ENCODE peak calls at places on chromosomes 6 and 20, in nine cellular contexts. One of them, this sample, is unnamed.
A peak's percentile ranks its signal among the peaks of the same experiment; 100 is the strongest.

GRCh38 chr6:33427585-33428218 is 7.8 kb downstream of the SYNGAP1 start:
- DNase-seq in HFF-Myc: no peak
- DNase-seq in CD8-positive, alpha-beta T cell: peak; percentile 70
- DNase-seq in mammary epithelial cell: no peak
- DNase-seq in neuronal stem cell: no peak
- DNase-seq in mucosa of descending colon: peak; percentile 69
- DNase-seq in osteoblast: peak; percentile 98
- DNase-seq in GM12865: peak; percentile 41
- DNase-seq in sigmoid colon: peak; percentile 85
- DNase-seq in this sample: no peak

GRCh38 chr6:109998159-109998785 is 20.2 kb downstream of the GPR6 start:
- DNase-seq in HFF-Myc: no peak
- DNase-seq in CD8-positive, alpha-beta T cell: no peak
- DNase-seq in mammary epithelial cell: no peak
- DNase-seq in neuronal stem cell: no peak
- DNase-seq in mucosa of descending colon: no peak
- DNase-seq in osteoblast: no peak
- DNase-seq in GM12865: no peak
- DNase-seq in sigmoid colon: no peak
- DNase-seq in this sample: no peak

GRCh38 chr6:33992191-33992590 is 153.7 kb downstream of the GRM4 start:
- DNase-seq in HFF-Myc: no peak
- DNase-seq in CD8-positive, alpha-beta T cell: no peak
- DNase-seq in mammary epithelial cell: no peak
- DNase-seq in neuronal stem cell: no peak
- DNase-seq in mucosa of descending colon: no peak
- DNase-seq in osteoblast: no peak
- DNase-seq in GM12865: no peak
- DNase-seq in sigmoid colon: no peak
- DNase-seq in this sample: no peak

GRCh38 chr20:6265204-6265904 is 142.5 kb upstream of the FERMT1 start:
- DNase-seq in HFF-Myc: peak; percentile 36
- DNase-seq in CD8-positive, alpha-beta T cell: no peak
- DNase-seq in mammary epithelial cell: peak; percentile 41
- DNase-seq in neuronal stem cell: no peak
- DNase-seq in mucosa of descending colon: peak; percentile 4
- DNase-seq in osteoblast: peak; percentile 91
- DNase-seq in GM12865: peak; percentile 29
- DNase-seq in sigmoid colon: no peak
- DNase-seq in this sample: peak; percentile 4

GRCh38 chr20:33681728-33682353 is 4.3 kb downstream of the E2F1 start:
- DNase-seq in HFF-Myc: no peak
- DNase-seq in CD8-positive, alpha-beta T cell: no peak
- DNase-seq in mammary epithelial cell: no peak
- DNase-seq in neuronal stem cell: no peak
- DNase-seq in mucosa of descending colon: no peak
- DNase-seq in osteoblast: no peak
- DNase-seq in GM12865: no peak
- DNase-seq in sigmoid colon: no peak
- DNase-seq in this sample: no peak

GRCh38 chr6:139380611-139381010 is 6.2 kb upstream of the CITED2 start:
- DNase-seq in HFF-Myc: no peak
- DNase-seq in CD8-positive, alpha-beta T cell: no peak
- DNase-seq in mammary epithelial cell: no peak
- DNase-seq in neuronal stem cell: no peak
- DNase-seq in mucosa of descending colon: no peak
- DNase-seq in osteoblast: no peak
- DNase-seq in GM12865: no peak
- DNase-seq in sigmoid colon: no peak
- DNase-seq in this sample: no peak

GRCh38 chr6:27237089-27237723 is 10.3 kb upstream of the PRSS16 start:
- DNase-seq in HFF-Myc: peak; percentile 66
- DNase-seq in CD8-positive, alpha-beta T cell: no peak
- DNase-seq in mammary epithelial cell: peak; percentile 71
- DNase-seq in neuronal stem cell: no peak
- DNase-seq in mucosa of descending colon: no peak
- DNase-seq in osteoblast: peak; percentile 80
- DNase-seq in GM12865: peak; percentile 81
- DNase-seq in sigmoid colon: no peak
- DNase-seq in this sample: peak; percentile 26

GRCh38 chr6:37972994-37973757 is 153.6 kb downstream of the ZFAND3 start:
- DNase-seq in HFF-Myc: no peak
- DNase-seq in CD8-positive, alpha-beta T cell: no peak
- DNase-seq in mammary epithelial cell: no peak
- DNase-seq in neuronal stem cell: no peak
- DNase-seq in mucosa of descending colon: no peak
- DNase-seq in osteoblast: no peak
- DNase-seq in GM12865: no peak
- DNase-seq in sigmoid colon: no peak
- DNase-seq in this sample: no peak

GRCh38 chr20:62969939-62970306 is 17.4 kb downstream of the SLC17A9 start:
- DNase-seq in HFF-Myc: no peak
- DNase-seq in CD8-positive, alpha-beta T cell: no peak
- DNase-seq in mammary epithelial cell: no peak
- DNase-seq in neuronal stem cell: no peak
- DNase-seq in mucosa of descending colon: no peak
- DNase-seq in osteoblast: no peak
- DNase-seq in GM12865: no peak
- DNase-seq in sigmoid colon: no peak
- DNase-seq in this sample: no peak

GRCh38 chr20:62973033-62973745 is 20.7 kb downstream of the SLC17A9 start:
- DNase-seq in HFF-Myc: no peak
- DNase-seq in CD8-positive, alpha-beta T cell: no peak
- DNase-seq in mammary epithelial cell: no peak
- DNase-seq in neuronal stem cell: no peak
- DNase-seq in mucosa of descending colon: no peak
- DNase-seq in osteoblast: no peak
- DNase-seq in GM12865: no peak
- DNase-seq in sigmoid colon: no peak
- DNase-seq in this sample: no peak

GRCh38 chr20:62970307-62971210 is 18.1 kb downstream of the SLC17A9 start:
- DNase-seq in HFF-Myc: no peak
- DNase-seq in CD8-positive, alpha-beta T cell: no peak
- DNase-seq in mammary epithelial cell: peak; percentile 6
- DNase-seq in neuronal stem cell: no peak
- DNase-seq in mucosa of descending colon: no peak
- DNase-seq in osteoblast: no peak
- DNase-seq in GM12865: no peak
- DNase-seq in sigmoid colon: no peak
- DNase-seq in this sample: no peak

GRCh38 chr20:62971211-62971949 is 18.9 kb downstream of the SLC17A9 start:
- DNase-seq in HFF-Myc: no peak
- DNase-seq in CD8-positive, alpha-beta T cell: no peak
- DNase-seq in mammary epithelial cell: no peak
- DNase-seq in neuronal stem cell: no peak
- DNase-seq in mucosa of descending colon: no peak
- DNase-seq in osteoblast: no peak
- DNase-seq in GM12865: no peak
- DNase-seq in sigmoid colon: no peak
- DNase-seq in this sample: no peak

GRCh38 chr20:62972270-62973032 is 19.9 kb downstream of the SLC17A9 start:
- DNase-seq in HFF-Myc: peak; percentile 39
- DNase-seq in CD8-positive, alpha-beta T cell: peak; percentile 88
- DNase-seq in mammary epithelial cell: peak; percentile 64
- DNase-seq in neuronal stem cell: peak; percentile 80
- DNase-seq in mucosa of descending colon: peak; percentile 92
- DNase-seq in osteoblast: peak; percentile 100
- DNase-seq in GM12865: peak; percentile 90
- DNase-seq in sigmoid colon: peak; percentile 92
- DNase-seq in this sample: peak; percentile 3
- H3K4me3 ChIP-seq in HFF-Myc: no peak overlapping the region
- H3K4me3 ChIP-seq in CD8-positive, alpha-beta T cell: peak overlapping the region; percentile 36
- H3K4me3 ChIP-seq in mammary epithelial cell: peak overlapping the region; percentile 13
- H3K4me3 ChIP-seq in neuronal stem cell: peak overlapping the region; percentile 66
- H3K4me3 ChIP-seq in mucosa of descending colon: no peak overlapping the region
- H3K4me3 ChIP-seq in osteoblast: peak overlapping the region; percentile 39
- H3K4me3 ChIP-seq in GM12865: no peak overlapping the region
- H3K4me3 ChIP-seq in sigmoid colon: peak overlapping the region; percentile 31
- H3K4me3 ChIP-seq in this sample: peak overlapping the region; percentile 43

GRCh38 chr20:50379049-50379990 is 130.9 kb upstream of the PTPN1 start:
- DNase-seq in HFF-Myc: peak; percentile 51
- DNase-seq in CD8-positive, alpha-beta T cell: no peak
- DNase-seq in mammary epithelial cell: peak; percentile 43
- DNase-seq in neuronal stem cell: no peak
- DNase-seq in mucosa of descending colon: peak; percentile 93
- DNase-seq in osteoblast: no peak
- DNase-seq in GM12865: no peak
- DNase-seq in sigmoid colon: peak; percentile 98
- DNase-seq in this sample: peak; percentile 52

GRCh38 chr20:50381771-50382593 is 128.2 kb upstream of the PTPN1 start:
- DNase-seq in HFF-Myc: no peak
- DNase-seq in CD8-positive, alpha-beta T cell: peak; percentile 53
- DNase-seq in mammary epithelial cell: no peak
- DNase-seq in neuronal stem cell: no peak
- DNase-seq in mucosa of descending colon: peak; percentile 73
- DNase-seq in osteoblast: no peak
- DNase-seq in GM12865: peak; percentile 56
- DNase-seq in sigmoid colon: no peak
- DNase-seq in this sample: no peak

GRCh38 chr20:50379991-50380696 is 130.0 kb upstream of the PTPN1 start:
- DNase-seq in HFF-Myc: no peak
- DNase-seq in CD8-positive, alpha-beta T cell: no peak
- DNase-seq in mammary epithelial cell: no peak
- DNase-seq in neuronal stem cell: no peak
- DNase-seq in mucosa of descending colon: no peak
- DNase-seq in osteoblast: no peak
- DNase-seq in GM12865: no peak
- DNase-seq in sigmoid colon: no peak
- DNase-seq in this sample: no peak

GRCh38 chr20:50381053-50381732 is 129.0 kb upstream of the PTPN1 start:
- DNase-seq in HFF-Myc: no peak
- DNase-seq in CD8-positive, alpha-beta T cell: no peak
- DNase-seq in mammary epithelial cell: no peak
- DNase-seq in neuronal stem cell: no peak
- DNase-seq in mucosa of descending colon: no peak
- DNase-seq in osteoblast: no peak
- DNase-seq in GM12865: no peak
- DNase-seq in sigmoid colon: no peak
- DNase-seq in this sample: no peak

DNA sequence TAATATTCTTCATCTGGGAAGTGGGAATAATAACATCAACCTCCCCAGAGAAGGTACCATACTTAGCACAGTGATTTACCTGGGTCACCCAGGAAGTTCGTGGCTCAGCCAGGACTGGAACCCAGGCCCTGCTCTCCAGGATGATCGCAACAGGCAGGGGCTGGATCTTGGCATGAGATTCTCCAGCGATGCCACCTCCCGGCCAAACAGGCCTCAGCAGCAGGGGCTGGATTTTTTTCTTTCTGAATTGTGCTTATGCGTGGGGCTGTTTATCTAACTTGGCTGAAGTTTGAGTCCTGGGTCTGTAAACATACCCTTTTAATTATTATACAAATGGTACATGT is 129.5 kb upstream of the PTPN1 start:
- DNase-seq in HFF-Myc: no peak
- DNase-seq in CD8-positive, alpha-beta T cell: no peak
- DNase-seq in mammary epithelial cell: peak; percentile 28
- DNase-seq in neuronal stem cell: no peak
- DNase-seq in mucosa of descending colon: no peak
- DNase-seq in osteoblast: no peak
- DNase-seq in GM12865: no peak
- DNase-seq in sigmoid colon: no peak
- DNase-seq in this sample: no peak
- H3K4me3 ChIP-seq in HFF-Myc: no peak overlapping the region
- H3K4me3 ChIP-seq in CD8-positive, alpha-beta T cell: no peak overlapping the region
- H3K4me3 ChIP-seq in mammary epithelial cell: no peak overlapping the region
- H3K4me3 ChIP-seq in neuronal stem cell: no peak overlapping the region
- H3K4me3 ChIP-seq in mucosa of descending colon: no peak overlapping the region
- H3K4me3 ChIP-seq in osteoblast: no peak overlapping the region
- H3K4me3 ChIP-seq in GM12865: no peak overlapping the region
- H3K4me3 ChIP-seq in sigmoid colon: no peak overlapping the region
- H3K4me3 ChIP-seq in this sample: no peak overlapping the region

GRCh38 chr6:125274935-125275334 is 26.8 kb downstream of the HDDC2 start:
- DNase-seq in HFF-Myc: no peak
- DNase-seq in CD8-positive, alpha-beta T cell: no peak
- DNase-seq in mammary epithelial cell: no peak
- DNase-seq in neuronal stem cell: no peak
- DNase-seq in mucosa of descending colon: no peak
- DNase-seq in osteoblast: no peak
- DNase-seq in GM12865: no peak
- DNase-seq in sigmoid colon: no peak
- DNase-seq in this sample: no peak

GRCh38 chr6:125285353-125285752 is 16.4 kb downstream of the HDDC2 start:
- DNase-seq in HFF-Myc: no peak
- DNase-seq in CD8-positive, alpha-beta T cell: no peak
- DNase-seq in mammary epithelial cell: no peak
- DNase-seq in neuronal stem cell: no peak
- DNase-seq in mucosa of descending colon: no peak
- DNase-seq in osteoblast: no peak
- DNase-seq in GM12865: no peak
- DNase-seq in sigmoid colon: no peak
- DNase-seq in this sample: no peak

GRCh38 chr6:125277838-125278237 is 23.9 kb downstream of the HDDC2 start:
- DNase-seq in HFF-Myc: no peak
- DNase-seq in CD8-positive, alpha-beta T cell: no peak
- DNase-seq in mammary epithelial cell: no peak
- DNase-seq in neuronal stem cell: no peak
- DNase-seq in mucosa of descending colon: no peak
- DNase-seq in osteoblast: no peak
- DNase-seq in GM12865: no peak
- DNase-seq in sigmoid colon: no peak
- DNase-seq in this sample: no peak

GRCh38 chr6:125275779-125276178 is 26.0 kb downstream of the HDDC2 start:
- DNase-seq in HFF-Myc: no peak
- DNase-seq in CD8-positive, alpha-beta T cell: no peak
- DNase-seq in mammary epithelial cell: no peak
- DNase-seq in neuronal stem cell: no peak
- DNase-seq in mucosa of descending colon: no peak
- DNase-seq in osteoblast: no peak
- DNase-seq in GM12865: no peak
- DNase-seq in sigmoid colon: no peak
- DNase-seq in this sample: no peak

DNA sequence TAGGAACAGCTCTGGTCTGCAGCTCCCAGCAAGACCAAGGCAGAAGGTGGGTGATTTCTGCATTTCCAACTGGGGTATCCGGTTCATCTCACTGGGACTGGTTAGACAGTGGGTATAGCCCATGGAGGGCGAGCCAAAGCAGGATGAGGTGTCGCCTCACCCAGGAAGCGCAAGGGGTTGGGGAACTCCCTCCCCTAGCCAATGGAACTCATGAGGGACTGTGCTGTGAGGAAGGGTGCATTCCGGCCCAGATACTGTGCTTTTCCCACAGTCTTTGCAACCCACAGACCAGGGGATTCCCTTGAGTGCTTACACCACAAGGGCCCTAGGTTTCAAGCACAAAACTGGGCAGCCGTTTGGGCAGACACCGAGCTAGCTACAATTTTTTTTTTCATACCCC is 21.8 kb downstream of the HDDC2 start:
- DNase-seq in HFF-Myc: no peak
- DNase-seq in CD8-positive, alpha-beta T cell: no peak
- DNase-seq in mammary epithelial cell: no peak
- DNase-seq in neuronal stem cell: no peak
- DNase-seq in mucosa of descending colon: no peak
- DNase-seq in osteoblast: no peak
- DNase-seq in GM12865: peak; percentile 57
- DNase-seq in sigmoid colon: no peak
- DNase-seq in this sample: no peak
- H3K4me3 ChIP-seq in HFF-Myc: no peak overlapping the region
- H3K4me3 ChIP-seq in CD8-positive, alpha-beta T cell: no peak overlapping the region
- H3K4me3 ChIP-seq in mammary epithelial cell: no peak overlapping the region
- H3K4me3 ChIP-seq in neuronal stem cell: no peak overlapping the region
- H3K4me3 ChIP-seq in mucosa of descending colon: no peak overlapping the region
- H3K4me3 ChIP-seq in osteoblast: no peak overlapping the region
- H3K4me3 ChIP-seq in GM12865: no peak overlapping the region
- H3K4me3 ChIP-seq in sigmoid colon: no peak overlapping the region
- H3K4me3 ChIP-seq in this sample: no peak overlapping the region

GRCh38 chr6:113830140-113830539 is 27.0 kb upstream of the MARCKS start:
- DNase-seq in HFF-Myc: no peak
- DNase-seq in CD8-positive, alpha-beta T cell: no peak
- DNase-seq in mammary epithelial cell: no peak
- DNase-seq in neuronal stem cell: no peak
- DNase-seq in mucosa of descending colon: no peak
- DNase-seq in osteoblast: no peak
- DNase-seq in GM12865: no peak
- DNase-seq in sigmoid colon: no peak
- DNase-seq in this sample: no peak
- H3K4me3 ChIP-seq in HFF-Myc: no peak overlapping the region
- H3K4me3 ChIP-seq in CD8-positive, alpha-beta T cell: no peak overlapping the region
- H3K4me3 ChIP-seq in mammary epithelial cell: no peak overlapping the region
- H3K4me3 ChIP-seq in neuronal stem cell: no peak overlapping the region
- H3K4me3 ChIP-seq in mucosa of descending colon: no peak overlapping the region
- H3K4me3 ChIP-seq in osteoblast: no peak overlapping the region
- H3K4me3 ChIP-seq in GM12865: no peak overlapping the region
- H3K4me3 ChIP-seq in sigmoid colon: no peak overlapping the region
- H3K4me3 ChIP-seq in this sample: no peak overlapping the region

This sample was measured in AG04449.